ENCODE peak calls at places on chromosomes 12 and 14, in eight cellular contexts. V is stimulated activated CD8-positive, alpha-beta memory T cell treated with anti-CD3 and anti-CD28 coated beads, Interleukin-15, amount 100 ng/mL, for 24 hours; E is NCI-H1092; K is T-helper 2 cell treated with Interferon-gamma antibody and Interleukin-4, amounts not matched to agents 5 μg/mL and 100 μg/mL, for 36 hours; P is left ventricle myocardium inferior; T is Caki2; S is stimulated activated effector memory CD8-positive, alpha-beta T cell treated with anti-CD3 and anti-CD28 coated beads, Interleukin-12 subunit alpha, Interleukin-12 subunit beta, amount 100 ng/mL, for 72 hours; A is GM04504. W is an unnamed sample.

GRCh38 chr12:68831272-68831671 is 23.3 kb downstream of the MDM2 start:
- DNase-seq in E (no peak), T (peak; percentile 67), P (no peak), S (no peak), V (no peak), A (no peak), K (no peak), W (no peak)

GRCh38 chr12:96233941-96234461 is 39.8 kb downstream of the ELK3 start:
- DNase-seq in K (no peak), T (no peak), A (peak; percentile 96), P (peak; percentile 92), V (no peak), S (no peak), E (peak; percentile 88), W (peak; percentile 91)

GRCh38 chr12:120381752-120382419 is 12.9 kb upstream of the MSI1 start:
- DNase-seq in S (no peak), K (no peak), P (no peak), A (no peak), V (no peak), T (peak; percentile 46), E (no peak), W (no peak)

GRCh38 chr12:6614513-6615177 is 7.5 kb upstream of the CHD4 start:
- DNase-seq in E (no peak), P (no peak), V (no peak), A (no peak), K (no peak), T (no peak), S (no peak), W (no peak)

GRCh38 chr14:65776193-65776592 is 363.7 kb downstream of the FUT8 start:
- DNase-seq in A (no peak), E (no peak), P (no peak), T (no peak), K (no peak), V (no peak), S (no peak), W (no peak)

GRCh38 chr12:1913377-1914115 is 4.9 kb downstream of the CACNA2D4 start:
- DNase-seq in P (no peak), E (no peak), K (peak; percentile 2), A (no peak), S (peak; percentile 32), T (no peak), V (no peak), W (no peak)

GRCh38 chr14:24032727-24033418 is 18.9 kb upstream of the CARMIL3 start:
- DNase-seq in E (no peak), S (no peak), P (no peak), K (no peak), V (no peak), A (peak; percentile 68), T (no peak), W (no peak)

GRCh38 chr12:54603173-54603814 is 14.8 kb upstream of the PPP1R1A start:
- DNase-seq in S (peak; percentile 75), V (no peak), E (peak; percentile 27), P (peak; percentile 28), K (peak; percentile 40), T (peak; percentile 70), A (peak; percentile 24), W (peak; percentile 46)

GRCh38 chr12:60822601-60823000 is 1226.8 kb downstream of the SLC16A7 start:
- DNase-seq in T (no peak), E (no peak), S (no peak), A (no peak), V (no peak), K (no peak), P (no peak), W (no peak)

GRCh38 chr12:94834036-94834625 is 169.4 kb downstream of the NDUFA12 start:
- DNase-seq in A (no peak), T (no peak), V (no peak), K (no peak), E (no peak), P (no peak), S (no peak), W (no peak)

GRCh38 chr12:101875112-101875961 is 2.0 kb upstream of the DRAM1 start:
- DNase-seq in S (no peak), P (no peak), K (no peak), A (no peak), E (no peak), T (peak; percentile 56), V (no peak), W (no peak)

GRCh38 chr14:20274062-20274461 is 31.7 kb downstream of the TTC5 start:
- DNase-seq in T (no peak), A (no peak), V (no peak), S (no peak), P (no peak), E (no peak), K (no peak), W (no peak)

GRCh38 chr12:5840900-5841299 is 104.2 kb downstream of the ANO2 start:
- DNase-seq in P (no peak), K (no peak), T (no peak), E (no peak), S (no peak), A (no peak), V (no peak), W (no peak)

GRCh38 chr14:77306406-77307098 is 14.1 kb downstream of the POMT2 start:
- DNase-seq in V (no peak), A (no peak), P (no peak), E (no peak), T (no peak), K (no peak), S (no peak), W (no peak)

GRCh38 chr12:63038361-63039100 is 103.6 kb upstream of the PPM1H start:
- DNase-seq in K (no peak), S (no peak), V (no peak), A (no peak), T (no peak), P (no peak), E (peak; percentile 41), W (no peak)

GRCh38 chr12:108921946-108922345 is 42.1 kb downstream of the DAO start:
- DNase-seq in S (no peak), T (no peak), P (no peak), V (no peak), K (no peak), A (no peak), E (no peak), W (no peak)

GRCh38 chr12:20453756-20454310 is 85.5 kb downstream of the PDE3A start:
- DNase-seq in K (no peak), P (no peak), S (no peak), T (no peak), A (no peak), V (no peak), E (no peak), W (no peak)

GRCh38 chr12:1576410-1577240 is 17.8 kb downstream of the FBXL14 start:
- DNase-seq in P (no peak), V (no peak), E (no peak), A (peak; percentile 74), T (no peak), K (no peak), S (no peak), W (no peak)

GRCh38 chr14:104870368-104871144 is 5.5 kb downstream of the CEP170B start:
- DNase-seq in T (no peak), P (peak; percentile 16), E (no peak), S (peak; percentile 67), A (no peak), V (no peak), K (no peak), W (peak; percentile 46)

GRCh38 chr12:3004655-3005565 is 45.7 kb downstream of the TEAD4 start:
- DNase-seq in A (no peak), S (no peak), P (no peak), T (no peak), V (no peak), K (no peak), E (no peak), W (no peak)

GRCh38 chr12:123363743-123364531 is 710 bp downstream of the SBNO1 start:
- DNase-seq in K (peak; percentile 26), A (no peak), P (peak; percentile 29), E (no peak), S (peak; percentile 74), T (peak; percentile 69), V (peak; percentile 9), W (peak; percentile 55)

GRCh38 chr14:49946320-49947141 is 53.6 kb downstream of the ARF6 start:
- DNase-seq in E (peak; percentile 50), T (peak; percentile 52), P (no peak), A (peak; percentile 68), S (no peak), K (peak; percentile 30), V (no peak), W (no peak)

GRCh38 chr12:27193854-27194544 is 50.1 kb upstream of the STK38L start:
- DNase-seq in K (no peak), V (no peak), A (peak; percentile 64), E (no peak), T (no peak), P (peak; percentile 49), S (no peak), W (peak; percentile 66)

GRCh38 chr14:26966942-26967341 is 369.1 kb upstream of the NOVA1 start:
- DNase-seq in P (no peak), S (no peak), E (no peak), K (no peak), T (peak; percentile 13), A (no peak), V (no peak), W (no peak)

GRCh38 chr12:113891167-113891692 is 74.9 kb downstream of the RBM19 start:
- DNase-seq in K (no peak), T (no peak), P (no peak), E (no peak), S (no peak), V (no peak), A (no peak), W (no peak)

GRCh38 chr14:23066855-23067744 is 9.8 kb upstream of the CDH24 start:
- DNase-seq in P (no peak), T (no peak), A (no peak), S (no peak), K (no peak), E (no peak), V (no peak), W (no peak)

GRCh38 chr12:112170376-112170775 is 45.0 kb downstream of the TRAFD1 start:
- DNase-seq in K (no peak), A (no peak), E (no peak), S (no peak), P (no peak), V (no peak), T (no peak), W (no peak)

GRCh38 chr12:94150483-94151225 is 2.3 kb downstream of the PLXNC1 start:
- DNase-seq in T (no peak), S (peak; percentile 75), E (peak; percentile 43), P (no peak), V (no peak), K (peak; percentile 27), A (no peak), W (peak; percentile 68)

GRCh38 chr14:31843361-31844091 is 233.6 kb upstream of the ARHGAP5 start:
- DNase-seq in E (no peak), V (no peak), S (no peak), A (no peak), P (no peak), K (no peak), T (peak; percentile 17), W (no peak)

GRCh38 chr12:116153983-116154382 is 123.5 kb downstream of the MED13L start:
- DNase-seq in T (no peak), A (no peak), E (no peak), V (no peak), S (no peak), P (no peak), K (no peak), W (no peak)

GRCh38 chr14:65483647-65484046 is 71.1 kb downstream of the FUT8 start:
- DNase-seq in V (no peak), E (no peak), P (no peak), K (no peak), A (no peak), S (no peak), T (no peak), W (no peak)

GRCh38 chr12:124026755-124027745 is 54.0 kb downstream of the ZNF664 start:
- DNase-seq in K (no peak), E (no peak), S (no peak), A (no peak), P (no peak), T (no peak), V (no peak), W (no peak)

GRCh38 chr12:128974881-128975280 is 121.6 kb downstream of the GLT1D1 start:
- DNase-seq in A (no peak), K (no peak), P (no peak), E (no peak), V (no peak), S (no peak), T (no peak), W (no peak)

W was measured in right lobe of liver.